ENCODE peak calls at places on chromosomes 5 and 9, in eight cellular contexts. M is pancreas, D is mesendoderm, A is endodermal cell, K is suprapubic skin, L is ovary, W is transverse colon, F is iPS DF 6.9. G is an unnamed sample. For H3K27me3 and H3K36me3, the result is how much of the 10 kb centered on the place peaks cover.

GRCh38 chr5:103487822-103488493 is 74.6 kb downstream of the NUDT12 start:
- DNase-seq in M (no peak), D (no peak), A (no peak), K (no peak), L (no peak), W (no peak), F (no peak), G (peak)

GRCh38 chr5:2993301-2993700 is 241.8 kb upstream of the IRX2 start:
- DNase-seq in M (no peak), D (no peak), A (no peak), K (no peak), L (no peak), W (no peak), F (no peak), G (no peak)

GRCh38 chr5:150181035-150181434 is 8.8 kb upstream of the SLC6A7 start:
- DNase-seq in M (no peak), D (no peak), A (no peak), K (no peak), L (no peak), W (peak), F (no peak), G (no peak)

GRCh38 chr9:76704601-76705204 is 59.5 kb upstream of the PCA3 start:
- DNase-seq in M (no peak), D (peak), A (peak), K (no peak), L (no peak), W (no peak), F (peak), G (no peak)

GRCh38 chr9:93203713-93204469 is 20.0 kb downstream of the WNK2 start:
- DNase-seq in M (peak), D (no peak), A (no peak), K (no peak), L (no peak), W (no peak), F (no peak), G (no peak)

GRCh38 chr5:54180616-54181015 is 129.8 kb downstream of the ARL15 start:
- DNase-seq in M (no peak), D (peak), A (peak), K (no peak), L (no peak), W (no peak), F (no peak), G (no peak)

GRCh38 chr5:75190227-75190626 is 46.5 kb downstream of the ANKRD31 start:
- DNase-seq in M (no peak), D (no peak), A (no peak), K (no peak), L (no peak), W (no peak), F (no peak), G (no peak)

GRCh38 chr5:31218978-31219377 is 25.5 kb downstream of the CDH6 start:
- DNase-seq in M (no peak), D (peak), A (no peak), K (no peak), L (no peak), W (peak), F (no peak), G (no peak)

DNA sequence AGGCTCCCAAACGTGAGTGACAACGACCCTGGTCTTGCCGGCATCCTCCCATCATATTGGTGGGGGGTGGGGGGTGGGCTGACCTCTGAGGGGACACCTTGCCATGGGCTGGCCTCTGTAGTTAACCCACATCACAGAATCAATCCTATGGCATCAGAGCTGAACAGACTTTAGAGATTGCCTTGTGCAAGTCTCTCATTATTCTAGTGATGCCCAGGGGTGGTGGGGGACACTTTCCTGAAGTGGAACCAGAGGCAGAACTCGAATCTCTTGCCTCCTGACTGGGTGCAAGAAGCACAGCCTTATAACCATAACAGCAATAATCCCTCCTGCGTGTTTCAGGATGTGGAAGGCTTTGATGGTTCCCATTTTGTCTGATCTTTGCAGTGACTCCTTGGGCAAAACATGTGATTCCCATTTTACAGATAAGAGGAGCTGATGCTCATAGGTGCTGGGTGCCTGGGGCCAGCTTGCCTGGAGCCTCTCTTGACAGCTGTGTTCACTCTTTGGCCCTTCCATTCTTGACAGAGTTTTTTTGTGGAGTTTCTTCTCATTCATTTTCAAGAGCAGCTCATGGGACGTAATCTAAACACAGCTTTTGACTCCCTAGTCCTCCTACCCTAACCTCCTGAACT is 18.6 kb upstream of the PITX1 start:
- DNase-seq in M (peak), D (no peak), A (no peak), K (no peak), L (no peak), W (no peak), F (no peak), G (no peak)
- H3K27me3 ChIP-seq in M (under half), D (under half), A (half or more), K (half or more), L (under half), W (half or more), F (under half), G (under half)

GRCh38 chr9:134166374-134166773 is 2.0 kb upstream of the RNU6ATAC start:
- DNase-seq in M (no peak), D (no peak), A (no peak), K (peak), L (no peak), W (no peak), F (no peak), G (no peak)
- H3K36me3 ChIP-seq in M (under half), D (under half), A (under half), K (under half), L (under half), W (under half), F (under half), G (under half)

DNA sequence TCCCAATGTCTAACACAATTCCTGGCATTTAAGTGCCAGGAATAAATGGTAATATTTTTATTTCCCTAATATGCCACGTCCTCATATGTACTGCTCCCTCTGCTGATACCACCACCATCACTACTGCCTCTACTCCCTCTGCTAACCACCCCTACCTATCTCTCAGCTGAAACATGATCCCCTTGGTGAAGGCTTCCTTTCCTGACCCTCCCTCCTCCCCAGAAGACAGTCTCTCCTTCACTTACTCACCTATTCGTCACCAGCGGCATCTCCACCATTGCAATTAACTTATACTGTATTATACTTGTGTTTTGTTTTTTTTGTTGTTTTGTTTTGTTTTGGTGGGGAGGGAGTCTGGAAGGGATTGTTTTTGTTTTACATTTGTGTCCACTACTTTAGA is 4.8 kb downstream of the DENND1A start:
- DNase-seq in M (no peak), D (peak), A (no peak), K (no peak), L (no peak), W (no peak), F (no peak), G (no peak)
- H3K4me3 ChIP-seq in M (no peak), D (no peak), A (no peak), K (no peak), L (no peak), W (no peak), F (no peak), G (no peak)

GRCh38 chr9:126788631-126789349 is 16.1 kb upstream of the ZBTB43 start:
- DNase-seq in M (no peak), D (no peak), A (no peak), K (no peak), L (no peak), W (no peak), F (no peak), G (no peak)

GRCh38 chr9:126790561-126790960 is 14.3 kb upstream of the ZBTB43 start:
- DNase-seq in M (no peak), D (no peak), A (no peak), K (no peak), L (no peak), W (no peak), F (no peak), G (no peak)

GRCh38 chr9:126791406-126792230 is 13.2 kb upstream of the ZBTB43 start:
- DNase-seq in M (no peak), D (peak), A (no peak), K (no peak), L (no peak), W (no peak), F (no peak), G (no peak)

GRCh38 chr9:126784401-126784800 is 20.4 kb upstream of the ZBTB43 start:
- DNase-seq in M (no peak), D (no peak), A (no peak), K (no peak), L (no peak), W (no peak), F (no peak), G (no peak)

GRCh38 chr9:126788046-126788445 is 16.8 kb upstream of the ZBTB43 start:
- DNase-seq in M (no peak), D (no peak), A (no peak), K (no peak), L (no peak), W (no peak), F (no peak), G (no peak)
- H3K27me3 ChIP-seq in M (under half), D (under half), A (under half), K (under half), L (under half), W (half or more), F (under half), G (under half)

DNA sequence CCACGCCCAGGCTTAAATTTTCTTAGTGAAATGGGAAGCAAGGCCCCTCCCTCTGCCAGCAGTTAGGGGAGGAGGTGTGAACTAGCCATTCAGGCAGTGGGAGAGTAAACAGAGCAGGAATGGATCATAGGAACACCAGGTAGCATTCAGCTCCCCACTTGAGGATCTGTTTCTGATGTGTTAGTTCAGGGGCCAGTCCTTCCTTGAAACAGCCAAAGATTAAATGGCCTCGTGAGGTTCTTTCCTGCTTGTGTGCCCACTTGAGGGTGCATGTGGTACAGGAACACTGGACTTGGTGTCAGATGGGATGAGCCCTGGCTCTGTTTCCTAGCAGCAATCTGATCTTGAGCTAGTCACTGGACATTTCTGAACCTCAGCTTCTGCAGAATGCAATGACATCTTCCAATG is 21.2 kb downstream of the FAXDC2 start:
- DNase-seq in M (no peak), D (peak), A (peak), K (no peak), L (no peak), W (peak), F (no peak), G (no peak)
- H3K36me3 ChIP-seq in M (under half), D (under half), A (under half), K (under half), L (under half), W (under half), F (under half), G (under half)

GRCh38 chr9:14719231-14719923 is 3.2 kb downstream of the CER1 start:
- DNase-seq in M (no peak), D (no peak), A (no peak), K (no peak), L (no peak), W (no peak), F (no peak), G (no peak)

GRCh38 chr9:14723301-14723700 is 768 bp upstream of the CER1 start:
- DNase-seq in M (no peak), D (peak), A (no peak), K (no peak), L (no peak), W (no peak), F (no peak), G (no peak)

GRCh38 chr9:14722391-14723035 is at the start of gene CER1:
- DNase-seq in M (no peak), D (peak), A (peak), K (no peak), L (no peak), W (no peak), F (peak), G (no peak)
- H3K4me3 ChIP-seq in M (no peak), D (peak), A (peak), K (no peak), L (no peak), W (no peak), F (no peak), G (no peak)

GRCh38 chr9:38339496-38339895 is 53.0 kb upstream of the ALDH1B1 start:
- DNase-seq in M (no peak), D (no peak), A (no peak), K (no peak), L (no peak), W (no peak), F (no peak), G (no peak)
- H3K27me3 ChIP-seq in M (under half), D (under half), A (under half), K (under half), L (under half), W (under half), F (under half), G (under half)

GRCh38 chr9:70229579-70229978 is 29.2 kb upstream of the SMC5 start:
- DNase-seq in M (no peak), D (no peak), A (no peak), K (no peak), L (no peak), W (no peak), F (no peak), G (no peak)

GRCh38 chr9:70229026-70229425 is 29.8 kb upstream of the SMC5 start:
- DNase-seq in M (no peak), D (no peak), A (no peak), K (no peak), L (peak), W (no peak), F (no peak), G (no peak)

GRCh38 chr9:70222354-70222753 is 36.4 kb upstream of the SMC5 start:
- DNase-seq in M (no peak), D (no peak), A (no peak), K (no peak), L (no peak), W (no peak), F (no peak), G (no peak)

GRCh38 chr9:70232476-70232875 is 26.3 kb upstream of the SMC5 start:
- DNase-seq in M (no peak), D (peak), A (no peak), K (no peak), L (no peak), W (no peak), F (no peak), G (no peak)

DNA sequence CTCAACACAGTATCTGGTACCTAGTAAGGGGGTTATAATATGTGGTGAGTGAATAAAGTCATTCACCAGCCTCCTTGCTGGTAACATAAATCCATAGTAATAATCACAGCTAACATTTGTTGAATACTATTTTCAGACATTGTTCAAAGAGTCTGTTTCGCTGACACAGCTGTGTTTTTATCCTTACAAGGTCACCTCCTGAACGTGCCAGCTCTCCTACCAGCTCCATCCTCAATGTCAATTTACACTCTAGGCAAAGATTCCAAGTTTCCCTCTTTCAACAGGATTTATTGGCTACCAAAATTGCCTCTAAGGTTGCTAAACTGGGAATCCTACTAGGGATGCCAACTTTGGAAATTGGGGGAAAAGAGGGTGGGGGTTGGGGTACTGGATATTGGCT is 30.7 kb upstream of the SMC5 start:
- DNase-seq in M (no peak), D (no peak), A (no peak), K (no peak), L (no peak), W (no peak), F (no peak), G (no peak)
- H3K36me3 ChIP-seq in M (under half), D (under half), A (under half), K (under half), L (under half), W (under half), F (under half), G (under half)